ENCODE peak calls at places on chromosome 18, in four cellular contexts. L, N, G and Q are unnamed samples. For H3K4me1, the result is how much of the 10 kb centered on the place peaks cover.

GRCh38 chr18:55455938-55456337 is 132.1 kb downstream of the TCF4 start:
- DNase-seq in L (no peak), N (no peak), G (no peak), Q (no peak)

GRCh38 chr18:50836521-50836957 is 16.7 kb upstream of the MRO start:
- DNase-seq in L (no peak), N (peak), G (peak), Q (no peak)

GRCh38 chr18:75211002-75211621 is 515 bp downstream of the TSHZ1 start:
- DNase-seq in L (no peak), N (peak), G (no peak), Q (no peak)

GRCh38 chr18:55405655-55406373 is 182.2 kb downstream of the TCF4 start:
- DNase-seq in L (peak), N (peak), G (no peak), Q (peak)

GRCh38 chr18:51355841-51356240 is 158.4 kb upstream of the MEX3C start:
- DNase-seq in L (no peak), N (no peak), G (no peak), Q (no peak)

GRCh38 chr18:28208268-28208667 is 31.3 kb upstream of the CDH2 start:
- DNase-seq in L (no peak), N (no peak), G (no peak), Q (no peak)

GRCh38 chr18:66894851-66895250 is 291.0 kb upstream of the CDH19 start:
- DNase-seq in L (no peak), N (no peak), G (no peak), Q (no peak)

GRCh38 chr18:56532176-56532840 is 106.1 kb downstream of the TXNL1 start:
- DNase-seq in L (no peak), N (peak), G (no peak), Q (no peak)

GRCh38 chr18:34222396-34223163 is 2.1 kb downstream of the NOL4 start:
- DNase-seq in L (no peak), N (no peak), G (no peak), Q (peak)
- H3K4me1 ChIP-seq in L (under half), N (under half), G (under half), Q (under half)

GRCh38 chr18:60894254-60894945 is 438.8 kb upstream of the CDH20 start:
- DNase-seq in L (no peak), N (no peak), G (peak), Q (no peak)

GRCh38 chr18:60891936-60892335 is 441.3 kb upstream of the CDH20 start:
- DNase-seq in L (no peak), N (no peak), G (no peak), Q (no peak)

GRCh38 chr18:60893331-60894114 is 439.7 kb upstream of the CDH20 start:
- DNase-seq in L (no peak), N (no peak), G (peak), Q (no peak)

GRCh38 chr18:60892441-60892840 is 440.8 kb upstream of the CDH20 start:
- DNase-seq in L (no peak), N (no peak), G (no peak), Q (no peak)

DNA sequence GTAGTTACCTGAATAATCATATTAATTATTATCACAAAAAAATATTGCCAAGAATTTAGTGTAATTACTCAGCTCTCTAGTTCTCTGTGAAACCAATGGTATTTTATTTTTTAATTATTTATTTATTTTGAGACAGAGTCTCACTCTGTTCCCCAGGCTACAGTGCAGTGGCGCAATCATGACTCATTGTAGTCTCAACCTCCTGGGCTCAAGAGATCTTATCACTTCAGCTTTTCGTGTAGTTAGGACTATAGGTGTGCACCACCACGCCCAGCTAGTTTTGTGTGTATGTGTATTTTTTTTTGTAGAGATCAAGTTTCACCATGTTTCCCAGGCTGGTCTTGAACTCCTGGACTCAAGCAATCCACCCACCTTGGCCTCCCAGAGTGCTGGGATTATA is 440.4 kb upstream of the CDH20 start:
- DNase-seq in L (no peak), N (no peak), G (peak), Q (no peak)
- H3K27ac ChIP-seq in L (no peak), N (no peak), G (peak), Q (no peak)

DNA sequence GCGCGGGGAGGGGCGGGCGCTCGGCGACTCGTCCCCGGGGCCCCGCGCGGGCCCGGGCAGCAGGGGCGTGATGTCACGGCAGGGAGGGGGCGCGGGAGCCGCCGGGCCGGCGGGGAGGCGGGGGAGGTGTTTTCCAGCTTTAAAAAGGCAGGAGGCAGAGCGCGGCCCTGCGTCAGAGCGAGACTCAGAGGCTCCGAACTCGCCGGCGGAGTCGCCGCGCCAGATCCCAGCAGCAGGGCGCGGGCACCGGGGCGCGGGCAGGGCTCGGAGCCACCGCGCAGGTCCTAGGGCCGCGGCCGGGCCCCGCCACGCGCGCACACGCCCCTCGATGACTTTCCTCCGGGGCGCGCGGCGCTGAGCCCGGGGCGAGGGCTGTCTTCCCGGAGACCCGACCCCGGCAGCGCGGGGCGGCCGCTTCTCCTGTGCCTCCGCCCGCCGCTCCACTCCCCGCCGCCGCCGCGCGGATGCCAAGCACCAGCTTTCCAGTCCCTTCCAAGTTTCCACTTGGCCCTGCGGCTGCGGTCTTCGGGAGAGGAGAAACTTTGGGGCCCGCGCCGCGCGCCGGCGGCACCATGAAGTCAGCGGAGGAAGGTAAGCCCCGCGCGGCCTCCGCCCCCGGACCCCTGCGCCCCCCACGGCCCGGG is at the start of gene NFATC1:
- DNase-seq in L (peak), N (peak), G (peak), Q (peak)
- H3K4me3 ChIP-seq in L (peak), N (peak), G (peak), Q (peak)

DNA sequence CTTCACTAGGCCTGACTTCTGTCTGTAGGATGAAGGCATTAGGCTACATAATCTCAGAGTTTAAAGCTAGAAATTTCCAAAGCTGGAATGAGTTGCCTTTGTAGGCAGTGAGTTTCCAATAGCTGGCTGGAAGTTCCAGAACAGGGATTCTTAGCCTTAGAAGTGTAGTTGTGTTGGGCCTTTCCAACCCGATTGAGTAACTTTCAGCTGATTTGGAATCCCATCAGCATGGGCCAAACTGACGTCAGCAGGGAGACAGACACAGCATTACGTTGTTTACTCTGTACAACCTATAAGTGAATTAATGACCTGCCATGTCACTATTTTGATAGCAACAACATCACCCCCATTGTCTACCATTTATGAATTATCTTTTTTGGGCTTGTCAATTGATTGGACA is 56.9 kb downstream of the SETBP1 start:
- DNase-seq in L (peak), N (no peak), G (no peak), Q (no peak)
- H3K4me1 ChIP-seq in L (under half), N (under half), G (under half), Q (under half)

GRCh38 chr18:63378919-63379638 is 12.1 kb upstream of the KDSR start:
- DNase-seq in L (no peak), N (no peak), G (no peak), Q (no peak)
- H3K27ac ChIP-seq in L (no peak), N (no peak), G (no peak), Q (no peak)

GRCh38 chr18:44681039-44681595 is 429 bp downstream of the SETBP1 start:
- DNase-seq in L (peak), N (no peak), G (no peak), Q (no peak)

GRCh38 chr18:44683566-44683965 is 2.9 kb downstream of the SETBP1 start:
- DNase-seq in L (no peak), N (no peak), G (no peak), Q (no peak)

GRCh38 chr18:44682871-44683221 is 2.2 kb downstream of the SETBP1 start:
- DNase-seq in L (peak), N (no peak), G (no peak), Q (no peak)

GRCh38 chr18:44681611-44682010 is 923 bp downstream of the SETBP1 start:
- DNase-seq in L (no peak), N (no peak), G (no peak), Q (no peak)

GRCh38 chr18:44682181-44682870 is 1.6 kb downstream of the SETBP1 start:
- DNase-seq in L (peak), N (no peak), G (no peak), Q (peak)
- H3K4me3 ChIP-seq in L (peak), N (no peak), G (no peak), Q (peak)

GRCh38 chr18:11951390-11951851 is 29.9 kb upstream of the IMPA2 start:
- DNase-seq in L (no peak), N (no peak), G (no peak), Q (no peak)
- H3K4me1 ChIP-seq in L (under half), N (under half), G (under half), Q (under half)

GRCh38 chr18:2969695-2970094 is 43.2 kb downstream of the LPIN2 start:
- DNase-seq in L (no peak), N (no peak), G (no peak), Q (no peak)
- H3K27ac ChIP-seq in L (peak), N (no peak), G (peak), Q (no peak)

GRCh38 chr18:21117385-21118135 is 5.9 kb upstream of the ROCK1 start:
- DNase-seq in L (peak), N (peak), G (no peak), Q (no peak)
- H3K4me3 ChIP-seq in L (no peak), N (no peak), G (no peak), Q (no peak)

GRCh38 chr18:35616074-35616473 is 34.5 kb downstream of the GALNT1 start:
- DNase-seq in L (no peak), N (no peak), G (no peak), Q (no peak)
- H3K4me1 ChIP-seq in L (under half), N (under half), G (under half), Q (under half)